ENCODE peak calls at places on chromosomes 11 and 22, in nine cellular contexts. E is heart left ventricle, A is WERI-Rb-1, K is GM23338, M is HFFc6, J is AG04450, R is stomach, C is fibroblast of mammary gland, G is cardiac fibroblast. I is an unnamed sample.

GRCh38 chr11:129189646-129190045 is 2.5 kb downstream of the ARHGAP32 start:
- DNase-seq in E (no peak), A (no peak), K (no peak), M (no peak), J (no peak), R (no peak), C (no peak), G (no peak), I (no peak)

GRCh38 chr22:41939981-41940852 is 6.7 kb downstream of the CENPM start:
- DNase-seq in E (no peak), A (no peak), K (peak), M (no peak), J (no peak), R (peak), C (no peak), G (no peak), I (no peak)

GRCh38 chr11:77175869-77176539 is 48.0 kb downstream of the MYO7A start:
- DNase-seq in E (peak), A (no peak), K (peak), M (no peak), J (no peak), R (no peak), C (no peak), G (no peak), I (peak)

GRCh38 chr11:64245401-64245796 is 1.3 kb downstream of the PPP1R14B start:
- DNase-seq in E (peak), A (no peak), K (no peak), M (no peak), J (no peak), R (peak), C (no peak), G (no peak), I (no peak)

GRCh38 chr11:131122448-131122847 is 206.2 kb upstream of the SNX19 start:
- DNase-seq in E (no peak), A (no peak), K (no peak), M (no peak), J (no peak), R (no peak), C (no peak), G (no peak), I (no peak)

GRCh38 chr22:42343551-42344081 is 73.2 kb upstream of the TCF20 start:
- DNase-seq in E (no peak), A (peak), K (peak), M (no peak), J (no peak), R (no peak), C (no peak), G (no peak), I (peak)

GRCh38 chr22:49994361-49995058 is 18.1 kb downstream of the IL17REL start:
- DNase-seq in E (no peak), A (no peak), K (no peak), M (no peak), J (no peak), R (peak), C (no peak), G (no peak), I (no peak)

GRCh38 chr11:110297726-110298297 is 1.4 kb upstream of the RDX start:
- DNase-seq in E (no peak), A (no peak), K (peak), M (no peak), J (no peak), R (no peak), C (no peak), G (no peak), I (no peak)

GRCh38 chr22:30890689-30891442 is 77.7 kb downstream of the MORC2 start:
- DNase-seq in E (no peak), A (peak), K (peak), M (peak), J (no peak), R (peak), C (peak), G (peak), I (peak)

GRCh38 chr22:31241936-31242335 is 29.8 kb downstream of the LIMK2 start:
- DNase-seq in E (no peak), A (no peak), K (no peak), M (peak), J (no peak), R (no peak), C (peak), G (peak), I (no peak)

GRCh38 chr22:17829691-17830040 is 55.4 kb upstream of the BID start:
- DNase-seq in E (no peak), A (no peak), K (no peak), M (no peak), J (no peak), R (no peak), C (peak), G (no peak), I (no peak)

GRCh38 chr11:107598225-107599139 is 7.5 kb downstream of the ELMOD1 start:
- DNase-seq in E (no peak), A (peak), K (peak), M (peak), J (no peak), R (no peak), C (no peak), G (peak), I (peak)

GRCh38 chr22:17120281-17120680 is 879 bp downstream of the TMEM121B start:
- DNase-seq in E (peak), A (no peak), K (peak), M (no peak), J (no peak), R (peak), C (peak), G (peak), I (peak)

GRCh38 chr11:8227156-8228152 is 36.2 kb downstream of the LMO1 start:
- DNase-seq in E (no peak), A (no peak), K (no peak), M (peak), J (no peak), R (no peak), C (no peak), G (no peak), I (no peak)

GRCh38 chr11:34680918-34681554 is 60.1 kb downstream of the EHF start:
- DNase-seq in E (no peak), A (no peak), K (peak), M (peak), J (peak), R (no peak), C (peak), G (peak), I (no peak)

GRCh38 chr11:44226945-44227344 is 83.0 kb downstream of the ALX4 start:
- DNase-seq in E (no peak), A (no peak), K (no peak), M (no peak), J (no peak), R (no peak), C (no peak), G (no peak), I (no peak)

GRCh38 chr11:6843670-6844069 is 1.8 kb upstream of the OR10A5 start:
- DNase-seq in E (no peak), A (no peak), K (peak), M (no peak), J (no peak), R (no peak), C (no peak), G (no peak), I (no peak)

GRCh38 chr11:22341582-22341919 is 3.4 kb downstream of the SLC17A6 start:
- DNase-seq in E (no peak), A (no peak), K (peak), M (no peak), J (no peak), R (no peak), C (no peak), G (no peak), I (no peak)

GRCh38 chr11:128697645-128698174 is 3.8 kb downstream of the FLI1 start:
- DNase-seq in E (no peak), A (no peak), K (no peak), M (no peak), J (no peak), R (no peak), C (no peak), G (no peak), I (no peak)

GRCh38 chr11:133913761-133914160 is 43.0 kb downstream of the IGSF9B start:
- DNase-seq in E (no peak), A (no peak), K (no peak), M (no peak), J (no peak), R (no peak), C (no peak), G (no peak), I (no peak)

GRCh38 chr11:101584129-101584515 is 315 bp upstream of the TRPC6 start:
- DNase-seq in E (no peak), A (no peak), K (no peak), M (no peak), J (no peak), R (no peak), C (no peak), G (no peak), I (no peak)

GRCh38 chr11:15170170-15170569 is 55.4 kb downstream of the INSC start:
- DNase-seq in E (no peak), A (no peak), K (no peak), M (no peak), J (no peak), R (no peak), C (peak), G (no peak), I (no peak)

GRCh38 chr11:85643255-85643654 is 4.5 kb upstream of the TMEM126A start:
- DNase-seq in E (peak), A (no peak), K (peak), M (no peak), J (no peak), R (peak), C (no peak), G (peak), I (no peak)

GRCh38 chr22:42335839-42336378 is 65.5 kb upstream of the TCF20 start:
- DNase-seq in E (no peak), A (no peak), K (no peak), M (no peak), J (no peak), R (no peak), C (no peak), G (no peak), I (no peak)

GRCh38 chr11:130122141-130122575 is 37.4 kb upstream of the ST14 start:
- DNase-seq in E (no peak), A (no peak), K (no peak), M (no peak), J (no peak), R (no peak), C (no peak), G (no peak), I (no peak)

GRCh38 chr11:1920909-1921575 is 1.5 kb downstream of the TNNT3 start:
- DNase-seq in E (no peak), A (no peak), K (no peak), M (no peak), J (no peak), R (no peak), C (no peak), G (no peak), I (no peak)

GRCh38 chr22:40324468-40325305 is 21.6 kb upstream of the ADSL start:
- DNase-seq in E (no peak), A (no peak), K (no peak), M (no peak), J (no peak), R (peak), C (no peak), G (no peak), I (no peak)

GRCh38 chr22:27394806-27395404 is 406.7 kb downstream of the MN1 start:
- DNase-seq in E (no peak), A (no peak), K (no peak), M (no peak), J (no peak), R (no peak), C (no peak), G (no peak), I (no peak)

GRCh38 chr11:72225411-72225951 is 914 bp downstream of the INPPL1 start:
- DNase-seq in E (no peak), A (no peak), K (peak), M (no peak), J (no peak), R (no peak), C (peak), G (no peak), I (no peak)

GRCh38 chr22:23501244-23501643 is 78.8 kb downstream of the IGLL1 start:
- DNase-seq in E (no peak), A (no peak), K (no peak), M (no peak), J (no peak), R (no peak), C (no peak), G (no peak), I (no peak)

GRCh38 chr22:46390652-46391301 is 55.3 kb downstream of the TRMU start:
- DNase-seq in E (peak), A (no peak), K (no peak), M (no peak), J (peak), R (peak), C (peak), G (peak), I (no peak)

GRCh38 chr11:119671048-119671447 is 58.0 kb downstream of the NECTIN1 start:
- DNase-seq in E (peak), A (no peak), K (no peak), M (peak), J (peak), R (peak), C (peak), G (peak), I (no peak)

GRCh38 chr11:119671561-119672015 is 57.4 kb downstream of the NECTIN1 start:
- DNase-seq in E (peak), A (no peak), K (no peak), M (peak), J (peak), R (no peak), C (peak), G (peak), I (no peak)

GRCh38 chr11:119672597-119672996 is 56.4 kb downstream of the NECTIN1 start:
- DNase-seq in E (no peak), A (no peak), K (no peak), M (no peak), J (no peak), R (no peak), C (no peak), G (no peak), I (no peak)

GRCh38 chr11:119676461-119677020 is 52.5 kb downstream of the NECTIN1 start:
- DNase-seq in E (no peak), A (no peak), K (no peak), M (peak), J (no peak), R (no peak), C (peak), G (peak), I (no peak)

DNA sequence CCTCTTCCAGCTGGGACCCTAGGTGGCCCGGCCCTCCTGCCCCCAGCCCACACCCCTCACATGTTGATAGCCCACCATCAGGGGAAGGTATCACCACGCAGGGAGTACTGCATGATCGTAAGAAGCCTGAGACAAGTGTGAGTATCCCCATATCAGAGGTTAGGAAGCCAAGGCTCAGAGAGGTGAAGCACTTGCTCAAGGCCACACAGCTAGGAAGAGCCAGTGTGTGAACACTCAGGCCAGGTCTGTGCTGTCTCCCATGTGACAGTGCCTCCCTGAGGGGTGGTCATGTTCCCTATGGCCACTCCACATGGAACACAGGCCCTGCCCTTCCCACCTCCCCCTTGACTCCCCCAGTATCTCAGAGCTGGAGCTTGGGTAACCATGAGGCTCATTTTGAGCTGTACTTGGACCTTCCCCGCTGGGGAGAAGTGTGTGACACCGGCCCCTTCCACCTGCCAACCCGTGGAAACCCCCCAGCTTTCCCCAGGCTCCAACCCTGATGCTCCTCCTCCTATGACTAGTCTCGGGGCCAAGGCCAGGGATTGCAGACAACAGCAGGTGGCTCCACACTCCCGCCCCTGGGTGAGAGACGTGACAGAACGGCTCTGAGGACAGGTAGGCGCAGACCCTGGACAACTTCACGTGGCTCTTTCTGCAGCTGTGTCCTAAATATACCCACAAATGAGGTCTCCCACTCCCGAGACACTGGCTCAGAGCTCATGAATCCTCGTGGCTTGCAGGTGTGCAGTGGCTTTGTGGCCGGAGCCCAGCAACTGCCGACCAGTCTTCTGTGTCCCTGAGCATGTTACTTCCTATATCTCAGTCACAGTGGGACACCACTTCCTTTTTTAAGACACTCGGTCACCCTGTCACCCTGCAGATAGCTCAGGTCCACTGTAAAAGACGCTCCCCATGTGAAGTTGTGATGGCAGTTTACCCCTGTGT is 55.3 kb downstream of the NECTIN1 start:
- DNase-seq in E (no peak), A (peak), K (no peak), M (no peak), J (no peak), R (peak), C (no peak), G (no peak), I (no peak)
- TF ChIP-seq CTCF in E (no peak), A (peak), K (no peak), M (no peak), J (no peak), R (no peak), C (no peak), G (no peak), I (no peak)

GRCh38 chr11:57785072-57785471 is 23.5 kb downstream of the CTNND1 start:
- DNase-seq in E (no peak), A (no peak), K (no peak), M (no peak), J (no peak), R (no peak), C (no peak), G (no peak), I (no peak)
- TF ChIP-seq CTCF in E (no peak), A (no peak), K (no peak), M (no peak), J (no peak), R (no peak), C (no peak), G (no peak), I (no peak)

DNA sequence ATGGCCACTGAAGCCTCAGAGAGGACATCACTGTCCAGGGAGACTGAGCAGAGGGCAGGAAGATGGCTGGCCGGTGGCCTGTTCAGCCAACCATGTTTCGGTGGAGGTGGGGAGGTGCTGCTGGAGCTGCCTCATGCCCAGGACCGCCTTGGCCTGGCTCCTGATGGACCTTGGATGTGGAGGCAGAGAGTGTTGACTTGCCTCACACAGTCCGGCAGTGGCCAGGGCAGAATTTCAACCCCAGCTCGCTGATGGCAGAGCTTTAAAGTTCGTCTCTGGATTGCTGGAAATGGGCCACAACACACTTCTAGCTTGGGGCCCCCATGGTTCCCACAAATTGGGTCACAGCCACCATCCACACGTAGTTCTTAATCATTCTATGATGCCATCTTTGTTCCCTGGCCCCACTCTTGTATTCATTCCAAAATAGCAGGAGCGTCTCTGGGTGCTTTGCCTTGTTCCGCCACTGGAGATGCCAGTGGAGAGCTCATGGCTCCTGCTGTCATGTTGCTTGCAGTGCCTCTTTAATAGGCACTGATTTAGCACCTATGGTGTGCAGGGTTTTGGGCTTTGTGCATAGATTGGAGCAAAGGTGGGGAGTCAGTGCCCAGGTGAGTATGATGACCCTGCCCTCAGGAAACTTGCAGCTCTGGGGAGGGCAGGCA is 5.6 kb downstream of the MAPK8IP1 start:
- DNase-seq in E (no peak), A (no peak), K (no peak), M (no peak), J (no peak), R (no peak), C (no peak), G (no peak), I (no peak)
- TF ChIP-seq CTCF in E (no peak), A (no peak), K (no peak), M (peak), J (no peak), R (no peak), C (no peak), G (no peak), I (no peak)

GRCh38 chr11:119536801-119537200 is 113.8 kb upstream of the THY1 start:
- DNase-seq in E (no peak), A (peak), K (peak), M (no peak), J (no peak), R (no peak), C (no peak), G (no peak), I (no peak)
- TF ChIP-seq CTCF in E (no peak), A (peak), K (no peak), M (peak), J (no peak), R (no peak), C (no peak), G (peak), I (no peak)

GRCh38 chr22:29700206-29700948 is 19.4 kb upstream of the CABP7 start:
- DNase-seq in E (no peak), A (no peak), K (no peak), M (peak), J (no peak), R (no peak), C (no peak), G (no peak), I (no peak)

GRCh38 chr22:29702025-29702930 is 17.5 kb upstream of the CABP7 start:
- DNase-seq in E (no peak), A (peak), K (no peak), M (no peak), J (no peak), R (no peak), C (no peak), G (no peak), I (no peak)

GRCh38 chr22:29702931-29703594 is 16.7 kb upstream of the CABP7 start:
- DNase-seq in E (peak), A (no peak), K (peak), M (no peak), J (no peak), R (no peak), C (no peak), G (no peak), I (no peak)

GRCh38 chr22:29703595-29704195 is 16.1 kb upstream of the CABP7 start:
- DNase-seq in E (no peak), A (no peak), K (no peak), M (no peak), J (no peak), R (no peak), C (no peak), G (no peak), I (no peak)

DNA sequence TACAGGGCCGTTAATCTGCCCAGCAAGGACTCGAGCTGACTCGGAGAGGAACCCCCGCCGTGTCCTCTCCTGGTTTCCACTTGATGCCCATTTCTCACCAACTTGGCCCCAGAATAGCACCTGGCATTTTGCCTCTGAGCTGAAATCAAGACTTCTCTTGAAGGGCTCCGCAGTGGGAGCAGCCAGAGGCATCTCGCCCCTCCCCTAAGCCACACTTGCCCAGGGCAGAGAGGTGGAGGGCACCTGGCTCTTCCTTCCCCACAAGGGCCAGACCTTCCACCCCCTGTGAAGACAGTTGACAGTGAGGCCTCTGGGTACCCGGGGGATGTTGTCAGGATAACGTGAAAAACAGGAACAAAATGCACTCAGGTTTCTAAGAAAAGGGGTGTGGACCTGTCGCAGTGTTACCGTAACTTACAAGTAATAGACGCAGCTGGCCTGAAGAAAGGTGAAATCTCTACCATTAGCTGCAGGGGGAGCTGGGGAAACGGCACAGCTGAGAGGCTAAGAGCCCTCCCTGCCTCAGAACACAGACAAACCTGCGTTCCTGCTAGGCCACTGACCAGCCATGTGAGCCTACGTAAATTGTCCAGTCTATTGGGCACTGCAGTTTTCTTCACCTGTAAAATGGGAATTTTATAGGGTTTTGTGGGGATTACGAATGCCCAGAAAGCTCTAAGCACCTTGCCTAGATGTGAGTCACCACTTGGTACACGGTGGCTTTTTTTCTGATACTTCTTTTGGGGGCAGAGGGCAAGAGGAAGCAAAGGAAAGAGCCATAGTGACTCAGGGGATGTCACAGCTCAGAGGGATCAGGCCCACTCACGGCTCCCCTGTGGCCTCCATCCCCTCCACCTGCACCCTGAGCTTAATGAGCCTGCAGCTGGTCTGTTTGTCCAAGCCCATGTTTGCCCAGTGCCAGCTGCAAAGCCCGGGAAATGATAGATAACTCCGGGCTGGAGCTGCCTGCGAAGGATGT is 18.6 kb upstream of the CABP7 start:
- DNase-seq in E (no peak), A (peak), K (peak), M (peak), J (no peak), R (no peak), C (peak), G (peak), I (no peak)
- TF ChIP-seq CTCF in E (no peak), A (peak), K (peak), M (peak), J (peak), R (no peak), C (peak), G (peak), I (no peak)

I was measured in nephron progenitor cell.